ENCODE peak calls at places on chromosomes 13 and 19, in eight cellular contexts. Q is bronchial epithelial cell; T is kidney tubule cell; M is stimulated activated CD8-positive, alpha-beta memory T cell treated with anti-CD3 and anti-CD28 coated beads, Interleukin-2, amount 100 ng/mL, for 48 hours; D is stimulated activated CD4-positive, alpha-beta T cell treated with anti-CD3 and anti-CD28 coated beads, Interleukin-2, amount 100 ng/mL, for 48 hours; P is SW480; F is T follicular helper cell; K is CD8-positive, alpha-beta memory T cell. S is an unnamed sample.

GRCh38 chr13:66657165-66657895 is 572.8 kb downstream of the PCDH9 start:
- DNase-seq in Q (peak; percentile 100), T (peak; percentile 99), M (no peak), D (no peak), P (peak; percentile 1), F (no peak), K (no peak), S (peak; percentile 39)

GRCh38 chr19:54172764-54173699 is at the start of gene TMC4:
- DNase-seq in Q (peak; percentile 80), T (peak; percentile 84), M (no peak), D (no peak), P (peak; percentile 96), F (no peak), K (no peak), S (no peak)

GRCh38 chr19:41352609-41353465 is 885 bp downstream of the TGFB1 start:
- DNase-seq in Q (peak; percentile 38), T (peak; percentile 65), M (peak; percentile 70), D (peak; percentile 67), P (peak; percentile 77), F (peak; percentile 65), K (peak; percentile 78), S (peak; percentile 12)

GRCh38 chr13:48446454-48446853 is 33.5 kb upstream of the LPAR6 start:
- DNase-seq in Q (peak; percentile 78), T (peak; percentile 39), M (no peak), D (no peak), P (no peak), F (no peak), K (no peak), S (no peak)

GRCh38 chr19:45577111-45577905 is 7.3 kb downstream of the OPA3 start:
- DNase-seq in Q (peak; percentile 94), T (peak; percentile 98), M (no peak), D (no peak), P (no peak), F (no peak), K (no peak), S (no peak)

GRCh38 chr13:46530084-46530935 is 22.7 kb upstream of the LRCH1 start:
- DNase-seq in Q (peak; percentile 33), T (peak; percentile 19), M (no peak), D (no peak), P (no peak), F (no peak), K (no peak), S (no peak)

GRCh38 chr13:73903561-73903960 is 230.6 kb downstream of the KLF12 start:
- DNase-seq in Q (no peak), T (no peak), M (no peak), D (no peak), P (no peak), F (no peak), K (no peak), S (no peak)

GRCh38 chr13:111387026-111387871 is 66.8 kb downstream of the TEX29 start:
- DNase-seq in Q (no peak), T (no peak), M (no peak), D (no peak), P (no peak), F (no peak), K (no peak), S (no peak)

GRCh38 chr19:54266133-54266532 is 9.1 kb upstream of the LILRB5 start:
- DNase-seq in Q (peak; percentile 53), T (peak; percentile 72), M (peak; percentile 59), D (peak; percentile 78), P (peak; percentile 82), F (peak; percentile 16), K (peak; percentile 59), S (peak; percentile 38)

GRCh38 chr13:94829201-94829600 is 116.9 kb upstream of the SOX21 start:
- DNase-seq in Q (no peak), T (no peak), M (no peak), D (no peak), P (no peak), F (no peak), K (no peak), S (no peak)

GRCh38 chr19:29785955-29786589 is 25.7 kb upstream of the CCNE1 start:
- DNase-seq in Q (no peak), T (no peak), M (no peak), D (peak; percentile 19), P (no peak), F (no peak), K (no peak), S (no peak)

GRCh38 chr19:1155352-1156304 is 18.4 kb downstream of the SBNO2 start:
- DNase-seq in Q (peak; percentile 15), T (no peak), M (no peak), D (no peak), P (no peak), F (no peak), K (no peak), S (no peak)

GRCh38 chr19:28039677-28040381 is 1173.1 kb downstream of the UQCRFS1 start:
- DNase-seq in Q (no peak), T (peak; percentile 86), M (no peak), D (no peak), P (no peak), F (no peak), K (no peak), S (no peak)

GRCh38 chr13:47997384-47997783 is 3.7 kb downstream of the SUCLA2 start:
- DNase-seq in Q (no peak), T (no peak), M (no peak), D (no peak), P (no peak), F (no peak), K (no peak), S (no peak)

GRCh38 chr19:17075860-17076538 is 422 bp downstream of the MYO9B start:
- DNase-seq in Q (peak; percentile 10), T (peak; percentile 26), M (peak; percentile 45), D (no peak), P (no peak), F (peak; percentile 17), K (peak; percentile 69), S (peak; percentile 16)

GRCh38 chr13:20505405-20506366 is 20.0 kb downstream of the CRYL1 start:
- DNase-seq in Q (peak; percentile 44), T (peak; percentile 67), M (no peak), D (no peak), P (no peak), F (no peak), K (no peak), S (no peak)

GRCh38 chr13:52353116-52353718 is 52.8 kb downstream of the THSD1 start:
- DNase-seq in Q (peak; percentile 17), T (no peak), M (no peak), D (no peak), P (no peak), F (no peak), K (no peak), S (no peak)

GRCh38 chr19:30924670-30925069 is 424.6 kb downstream of the TSHZ3 start:
- DNase-seq in Q (no peak), T (no peak), M (no peak), D (no peak), P (no peak), F (no peak), K (no peak), S (no peak)

GRCh38 chr13:102877285-102877684 is 31.5 kb downstream of the ERCC5 start:
- DNase-seq in Q (peak; percentile 45), T (peak; percentile 75), M (no peak), D (no peak), P (no peak), F (no peak), K (no peak), S (no peak)

GRCh38 chr19:54376610-54377009 is 11.9 kb upstream of the LAIR1 start:
- DNase-seq in Q (no peak), T (no peak), M (no peak), D (no peak), P (no peak), F (no peak), K (no peak), S (no peak)

GRCh38 chr19:47479701-47480503 is 4.1 kb downstream of the KPTN start:
- DNase-seq in Q (no peak), T (no peak), M (no peak), D (no peak), P (peak; percentile 75), F (no peak), K (no peak), S (no peak)

GRCh38 chr19:18173054-18173571 is 500 bp upstream of the IFI30 start:
- DNase-seq in Q (no peak), T (no peak), M (no peak), D (no peak), P (no peak), F (no peak), K (no peak), S (no peak)

GRCh38 chr13:77375554-77375953 is 48.7 kb upstream of the MYCBP2 start:
- DNase-seq in Q (peak; percentile 46), T (peak; percentile 44), M (no peak), D (no peak), P (no peak), F (no peak), K (no peak), S (no peak)

GRCh38 chr13:37403776-37404497 is 194.6 kb downstream of the POSTN start:
- DNase-seq in Q (no peak), T (no peak), M (no peak), D (no peak), P (no peak), F (no peak), K (no peak), S (no peak)

GRCh38 chr13:32067149-32067961 is 35.8 kb downstream of the FRY start:
- DNase-seq in Q (no peak), T (no peak), M (no peak), D (no peak), P (no peak), F (no peak), K (no peak), S (no peak)

GRCh38 chr13:33496336-33496735 is 210.8 kb upstream of the STARD13 start:
- DNase-seq in Q (peak; percentile 74), T (no peak), M (no peak), D (no peak), P (no peak), F (no peak), K (no peak), S (no peak)

GRCh38 chr13:24215732-24216131 is 55.2 kb downstream of the SPATA13 start:
- DNase-seq in Q (peak; percentile 34), T (peak; percentile 90), M (no peak), D (no peak), P (no peak), F (no peak), K (no peak), S (peak; percentile 68)

GRCh38 chr13:59771272-59771671 is 392.5 kb downstream of the DIAPH3 start:
- DNase-seq in Q (no peak), T (no peak), M (no peak), D (no peak), P (peak; percentile 10), F (no peak), K (no peak), S (no peak)

GRCh38 chr13:36999054-36999927 is at the start of gene ALG5:
- DNase-seq in Q (peak; percentile 75), T (peak; percentile 88), M (peak; percentile 82), D (peak; percentile 91), P (peak; percentile 84), F (peak; percentile 92), K (peak; percentile 94), S (peak; percentile 92)

GRCh38 chr19:6252066-6252465 is 27.7 kb downstream of the MLLT1 start:
- DNase-seq in Q (no peak), T (no peak), M (no peak), D (no peak), P (no peak), F (no peak), K (no peak), S (no peak)

GRCh38 chr13:98022210-98022609 is 68.7 kb downstream of the IPO5 start:
- DNase-seq in Q (peak; percentile 45), T (peak; percentile 70), M (no peak), D (no peak), P (no peak), F (no peak), K (no peak), S (peak; percentile 69)

GRCh38 chr19:16527971-16528521 is 14.2 kb downstream of the CHERP start:
- DNase-seq in Q (no peak), T (peak; percentile 7), M (no peak), D (peak; percentile 45), P (no peak), F (peak; percentile 28), K (peak; percentile 26), S (no peak)

GRCh38 chr13:40232321-40232720 is 434.1 kb downstream of the FOXO1 start:
- DNase-seq in Q (no peak), T (no peak), M (no peak), D (no peak), P (no peak), F (no peak), K (no peak), S (no peak)

GRCh38 chr19:17225051-17225450 is 975 bp upstream of the OCEL1 start:
- DNase-seq in Q (no peak), T (no peak), M (no peak), D (no peak), P (no peak), F (no peak), K (no peak), S (no peak)

S was measured in midbrain.